ENCODE peak calls at places on chromosomes 3 and 15, in eight cellular contexts. F, K, C, O, W, U, I and X are unnamed samples.
A peak's percentile ranks its signal among the peaks of the same experiment; 100 is the strongest.

GRCh38 chr3:89851974-89852621 is 744.7 kb downstream of the EPHA3 start:
- DNase-seq in F (no peak), W (no peak), O (peak; percentile 45), K (peak; percentile 48), I (no peak), C (peak; percentile 6), U (no peak), X (no peak)

GRCh38 chr3:177673105-177673804 is 476.0 kb upstream of the TBL1XR1 start:
- DNase-seq in O (no peak), F (peak; percentile 53), W (peak; percentile 70), K (no peak), U (no peak), C (peak; percentile 13), I (no peak), X (no peak)

GRCh38 chr3:71858493-71859127 is 73.7 kb upstream of the PROK2 start:
- DNase-seq in F (no peak), U (no peak), C (no peak), O (no peak), W (no peak), I (no peak), K (no peak), X (no peak)

GRCh38 chr15:36885709-36886108 is 214.6 kb downstream of the MEIS2 start:
- DNase-seq in K (no peak), F (no peak), O (no peak), W (no peak), I (no peak), U (no peak), C (no peak), X (no peak)

GRCh38 chr3:175346573-175347356 is 487.6 kb downstream of the NAALADL2 start:
- DNase-seq in W (peak; percentile 73), K (peak; percentile 72), O (peak; percentile 65), F (no peak), I (no peak), U (no peak), C (peak; percentile 32), X (peak; percentile 23)

GRCh38 chr3:159884661-159885402 is 103.8 kb upstream of the IL12A start:
- DNase-seq in O (no peak), W (no peak), C (no peak), I (no peak), U (peak; percentile 49), F (peak; percentile 18), K (no peak), X (peak; percentile 10)

GRCh38 chr3:73484656-73485248 is 140.0 kb downstream of the PDZRN3 start:
- DNase-seq in K (no peak), C (no peak), F (no peak), U (no peak), I (peak; percentile 23), W (no peak), O (no peak), X (no peak)

GRCh38 chr3:117557469-117557868 is 847.9 kb downstream of the TUSC7 start:
- DNase-seq in U (no peak), W (no peak), C (no peak), F (no peak), O (no peak), K (no peak), I (no peak), X (no peak)

GRCh38 chr15:19987389-19988048 is 554.1 kb downstream of the GOLGA6L6 start:
- DNase-seq in K (no peak), C (no peak), F (peak; percentile 52), W (no peak), O (no peak), I (no peak), U (no peak), X (peak; percentile 3)

GRCh38 chr3:72848703-72849081 is 447 bp upstream of the SHQ1 start:
- DNase-seq in F (peak; percentile 11), K (no peak), W (peak; percentile 21), C (peak; percentile 9), O (no peak), U (no peak), I (no peak), X (no peak)

GRCh38 chr3:137768361-137769320 is 4.5 kb downstream of the SOX14 start:
- DNase-seq in O (no peak), K (no peak), C (no peak), U (no peak), W (no peak), F (no peak), I (no peak), X (no peak)

GRCh38 chr3:167872941-167873340 is 137.4 kb downstream of the SERPINI1 start:
- DNase-seq in C (no peak), O (no peak), I (no peak), K (no peak), U (no peak), W (no peak), F (no peak), X (no peak)

GRCh38 chr3:98558100-98558499 is 26.3 kb downstream of the GPR15 start:
- DNase-seq in K (no peak), F (no peak), W (no peak), I (no peak), U (no peak), O (no peak), C (no peak), X (no peak)

GRCh38 chr3:40973141-40973540 is 226.2 kb upstream of the CTNNB1 start:
- DNase-seq in C (no peak), W (no peak), K (no peak), I (no peak), U (no peak), O (no peak), F (no peak), X (no peak)

GRCh38 chr3:40969341-40969740 is 230.0 kb upstream of the CTNNB1 start:
- DNase-seq in K (no peak), C (no peak), O (no peak), W (no peak), F (no peak), U (no peak), I (no peak), X (no peak)

GRCh38 chr3:40972350-40972749 is 227.0 kb upstream of the CTNNB1 start:
- DNase-seq in W (no peak), U (no peak), F (no peak), O (no peak), C (no peak), I (no peak), K (no peak), X (no peak)

GRCh38 chr3:40970067-40970466 is 229.2 kb upstream of the CTNNB1 start:
- DNase-seq in U (no peak), O (no peak), I (no peak), C (no peak), K (no peak), F (no peak), W (no peak), X (no peak)

GRCh38 chr3:40971191-40972168 is 227.8 kb upstream of the CTNNB1 start:
- DNase-seq in W (peak; percentile 90), C (peak; percentile 88), O (peak; percentile 47), I (peak; percentile 25), F (no peak), K (peak; percentile 86), U (peak; percentile 62), X (peak; percentile 63)
- TF ChIP-seq POLR2A in W (no peak), C (no peak), O (no peak), I (no peak), F (no peak), K (no peak), U (no peak), X (no peak)

GRCh38 chr15:72202801-72203506 is 5.4 kb upstream of the GRAMD2A start:
- DNase-seq in I (no peak), C (no peak), F (no peak), K (no peak), W (no peak), U (no peak), O (no peak), X (no peak)

GRCh38 chr15:72202302-72202701 is 4.7 kb upstream of the GRAMD2A start:
- DNase-seq in K (no peak), I (no peak), U (no peak), O (no peak), C (no peak), F (no peak), W (no peak), X (no peak)

GRCh38 chr15:72205273-72205672 is 7.7 kb upstream of the GRAMD2A start:
- DNase-seq in F (no peak), O (no peak), U (no peak), K (no peak), I (no peak), W (no peak), C (no peak), X (no peak)

GRCh38 chr15:72201346-72202029 is 3.9 kb upstream of the GRAMD2A start:
- DNase-seq in U (no peak), O (no peak), K (no peak), F (no peak), I (no peak), W (no peak), C (no peak), X (no peak)

GRCh38 chr15:72203507-72203837 is 5.9 kb upstream of the GRAMD2A start:
- DNase-seq in U (no peak), I (no peak), K (no peak), O (peak; percentile 68), C (no peak), F (no peak), W (peak; percentile 87), X (no peak)
- TF ChIP-seq POLR2A in U (no peak), I (no peak), K (no peak), O (no peak), C (no peak), F (no peak), W (no peak), X (no peak)

GRCh38 chr3:184176377-184177330 is 2.0 kb downstream of the AP2M1 start:
- DNase-seq in F (peak; percentile 89), U (peak; percentile 64), W (peak; percentile 91), C (peak; percentile 58), K (peak; percentile 62), O (peak; percentile 45), I (no peak), X (peak; percentile 96)
- TF ChIP-seq POLR2A in F (no peak), U (no peak), W (peak; percentile 18), C (no peak), K (no peak), O (no peak), I (no peak), X (peak; percentile 56)

DNA sequence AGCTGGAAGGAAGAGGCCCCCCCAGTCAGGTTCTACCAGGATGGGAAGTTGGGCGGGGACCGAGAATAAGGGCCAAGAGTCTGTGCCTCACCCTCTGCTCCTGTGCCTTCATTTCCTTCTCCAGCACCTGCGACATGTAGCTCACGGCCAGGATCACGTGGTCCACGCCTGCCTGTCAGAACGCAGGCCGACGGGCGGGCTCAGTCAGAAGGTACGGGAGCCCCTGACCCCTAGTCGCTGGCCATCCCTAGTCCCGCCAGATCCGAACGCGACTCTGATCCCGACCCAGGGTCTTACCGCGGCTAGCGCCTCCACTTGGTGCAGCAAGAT is 485 bp downstream of the GMPPB start:
- DNase-seq in O (peak; percentile 84), W (peak; percentile 79), I (peak; percentile 59), K (peak; percentile 90), U (no peak), C (no peak), F (peak; percentile 38), X (no peak)
- TF ChIP-seq POLR2A in O (no peak), W (no peak), I (peak; percentile 51), K (no peak), U (no peak), C (no peak), F (no peak), X (no peak)

DNA sequence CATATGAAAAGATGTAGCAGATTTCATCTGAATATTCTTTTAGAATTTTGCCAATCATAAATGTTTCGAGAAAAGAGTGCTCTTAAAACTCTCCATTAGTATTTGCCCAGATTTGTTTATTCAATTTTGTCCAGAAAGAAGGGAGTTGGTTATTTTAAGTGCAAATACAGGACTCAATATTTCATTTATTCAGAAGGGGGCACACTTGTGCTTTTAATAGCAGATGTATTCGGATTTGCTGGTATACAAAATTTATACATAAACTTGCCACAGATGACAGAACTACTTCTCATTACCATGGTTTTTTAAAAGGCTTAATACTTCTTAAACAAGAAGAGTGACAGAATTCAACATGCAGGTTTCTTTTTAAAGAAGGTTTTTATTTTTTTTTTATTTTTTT is 69.8 kb upstream of the GRM7 start:
- DNase-seq in O (no peak), K (no peak), W (no peak), I (no peak), F (no peak), U (no peak), C (no peak), X (no peak)
- TF ChIP-seq POLR2A in O (no peak), K (no peak), W (no peak), I (no peak), F (no peak), U (no peak), C (no peak), X (no peak)